ENCODE peak calls at places on chromosome 20, in five cellular contexts. Z is endothelial cell of umbilical vein, J is fibroblast of lung, F is MM.1S, S is astrocyte. H is an unnamed sample. For H3K4me1 and H3K36me3, the result is how much of the 10 kb centered on the place peaks cover.

GRCh38 chr20:48421547-48421946 is 406.3 kb downstream of the PREX1 start:
- DNase-seq in Z (no peak), S (no peak), F (peak), J (no peak), H (no peak)

GRCh38 chr20:14065774-14066173 is 70.5 kb downstream of the MACROD2 start:
- DNase-seq in F (no peak), Z (no peak), S (no peak), J (no peak), H (no peak)

GRCh38 chr20:13356087-13356486 is 135.0 kb downstream of the ISM1 start:
- DNase-seq in F (no peak), Z (no peak), S (no peak), J (no peak), H (no peak)

GRCh38 chr20:23643665-23644064 is 5.9 kb upstream of the CST3 start:
- DNase-seq in S (no peak), Z (no peak), J (no peak), F (no peak), H (no peak)

GRCh38 chr20:44491635-44492395 is 16.1 kb downstream of the TTPAL start:
- DNase-seq in F (no peak), J (peak), Z (no peak), S (no peak), H (no peak)

GRCh38 chr20:18657575-18657974 is 69.7 kb downstream of the DTD1 start:
- DNase-seq in Z (no peak), J (peak), S (peak), F (no peak), H (no peak)

GRCh38 chr20:62726276-62726675 is 17.6 kb downstream of the NTSR1 start:
- DNase-seq in F (no peak), Z (no peak), S (no peak), J (no peak), H (no peak)

GRCh38 chr20:50536333-50536732 is 26.1 kb downstream of the PTPN1 start:
- DNase-seq in Z (no peak), F (no peak), S (peak), J (peak), H (no peak)

GRCh38 chr20:19784511-19785172 is 26.6 kb downstream of the RIN2 start:
- DNase-seq in S (peak), F (peak), Z (peak), J (peak), H (peak)

DNA sequence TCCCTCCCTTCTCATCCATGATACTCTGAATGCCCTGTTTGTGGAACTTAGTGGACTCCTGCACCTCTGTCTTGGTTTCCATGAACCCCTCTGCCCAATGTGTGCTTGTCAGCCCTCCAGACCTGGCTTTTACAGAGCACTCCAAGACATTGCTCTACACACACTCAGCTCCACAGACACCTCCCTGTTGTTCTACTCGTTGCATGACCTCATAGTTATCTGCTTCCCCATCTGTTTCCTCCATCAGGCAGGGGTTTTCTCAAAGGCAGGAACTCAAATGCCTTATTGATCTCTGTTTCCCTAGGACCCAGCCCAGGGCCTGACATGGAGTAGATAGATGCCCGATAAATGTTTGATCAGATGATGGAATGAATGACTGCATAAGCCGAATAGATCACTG is 13.3 kb downstream of the PLCG1 start:
- DNase-seq in S (no peak), J (no peak), F (no peak), Z (peak), H (no peak)
- H3K4me1 ChIP-seq in S (under half), J (under half), F (under half), Z (half or more), H (under half)

GRCh38 chr20:22567944-22568871 is 16.2 kb downstream of the FOXA2 start:
- DNase-seq in F (no peak), J (no peak), S (no peak), Z (no peak), H (no peak)
- TF ChIP-seq EZH2 in F (no peak), J (peak), S (peak), Z (no peak), H (peak)

GRCh38 chr20:5569021-5569420 is 181.2 kb upstream of the SHLD1 start:
- DNase-seq in S (peak), J (peak), F (peak), Z (peak), H (peak)
- H3K36me3 ChIP-seq in S (under half), J (under half), F (under half), Z (under half), H (under half)

GRCh38 chr20:58016779-58017178 is 211.7 kb downstream of the ANKRD60 start:
- DNase-seq in F (no peak), S (no peak), J (no peak), Z (no peak), H (no peak)
- H3K4me1 ChIP-seq in F (under half), S (under half), J (under half), Z (under half), H (under half)

H was measured in A673.